ENCODE peak calls at places on chromosomes 12 and 14, in eight cellular contexts. One of them, this sample, is unnamed.
A peak's percentile ranks its signal among the peaks of the same experiment; 100 is the strongest.

GRCh38 chr12:88947486-88948043 is 367.3 kb upstream of the KITLG start:
- DNase-seq in anterior cingulate cortex: no peak
- DNase-seq in Daoy: no peak
- DNase-seq in OCI-LY7: no peak
- DNase-seq in BJ: no peak
- DNase-seq in substantia nigra: no peak
- DNase-seq in 8988T: no peak
- DNase-seq in stimulated activated CD4-positive, alpha-beta T cell treated with anti-CD3 and anti-CD28 coated beads, Interleukin-2, amount 100 ng/mL, for 48 hours: no peak
- DNase-seq in this sample: no peak

GRCh38 chr14:87628129-87628528 is 364.9 kb downstream of the GALC start:
- DNase-seq in anterior cingulate cortex: no peak
- DNase-seq in Daoy: peak; percentile 70
- DNase-seq in OCI-LY7: no peak
- DNase-seq in BJ: peak; percentile 52
- DNase-seq in substantia nigra: no peak
- DNase-seq in 8988T: no peak
- DNase-seq in stimulated activated CD4-positive, alpha-beta T cell treated with anti-CD3 and anti-CD28 coated beads, Interleukin-2, amount 100 ng/mL, for 48 hours: no peak
- DNase-seq in this sample: no peak

GRCh38 chr12:115205755-115206308 is 521.9 kb upstream of the TBX3 start:
- DNase-seq in anterior cingulate cortex: no peak
- DNase-seq in Daoy: no peak
- DNase-seq in OCI-LY7: no peak
- DNase-seq in BJ: no peak
- DNase-seq in substantia nigra: no peak
- DNase-seq in 8988T: no peak
- DNase-seq in stimulated activated CD4-positive, alpha-beta T cell treated with anti-CD3 and anti-CD28 coated beads, Interleukin-2, amount 100 ng/mL, for 48 hours: no peak
- DNase-seq in this sample: no peak

GRCh38 chr12:131194166-131194565 is 240.5 kb downstream of the ADGRD1 start:
- DNase-seq in anterior cingulate cortex: no peak
- DNase-seq in Daoy: no peak
- DNase-seq in OCI-LY7: peak; percentile 34
- DNase-seq in BJ: no peak
- DNase-seq in substantia nigra: no peak
- DNase-seq in 8988T: no peak
- DNase-seq in stimulated activated CD4-positive, alpha-beta T cell treated with anti-CD3 and anti-CD28 coated beads, Interleukin-2, amount 100 ng/mL, for 48 hours: no peak
- DNase-seq in this sample: no peak

GRCh38 chr12:18552829-18553228 is 185.0 kb downstream of the PLCZ1 start:
- DNase-seq in anterior cingulate cortex: no peak
- DNase-seq in Daoy: no peak
- DNase-seq in OCI-LY7: no peak
- DNase-seq in BJ: no peak
- DNase-seq in substantia nigra: no peak
- DNase-seq in 8988T: no peak
- DNase-seq in stimulated activated CD4-positive, alpha-beta T cell treated with anti-CD3 and anti-CD28 coated beads, Interleukin-2, amount 100 ng/mL, for 48 hours: no peak
- DNase-seq in this sample: no peak

GRCh38 chr12:124764870-124765570 is 98.6 kb downstream of the SCARB1 start:
- DNase-seq in anterior cingulate cortex: no peak
- DNase-seq in Daoy: peak; percentile 75
- DNase-seq in OCI-LY7: no peak
- DNase-seq in BJ: peak; percentile 97
- DNase-seq in substantia nigra: no peak
- DNase-seq in 8988T: no peak
- DNase-seq in stimulated activated CD4-positive, alpha-beta T cell treated with anti-CD3 and anti-CD28 coated beads, Interleukin-2, amount 100 ng/mL, for 48 hours: no peak
- DNase-seq in this sample: no peak

GRCh38 chr12:70788774-70789173 is 131.8 kb downstream of the PTPRR start:
- DNase-seq in anterior cingulate cortex: no peak
- DNase-seq in Daoy: no peak
- DNase-seq in OCI-LY7: no peak
- DNase-seq in BJ: no peak
- DNase-seq in substantia nigra: no peak
- DNase-seq in 8988T: no peak
- DNase-seq in stimulated activated CD4-positive, alpha-beta T cell treated with anti-CD3 and anti-CD28 coated beads, Interleukin-2, amount 100 ng/mL, for 48 hours: no peak
- DNase-seq in this sample: no peak

GRCh38 chr12:108306014-108306501 is 33.1 kb downstream of the CMKLR1 start:
- DNase-seq in anterior cingulate cortex: no peak
- DNase-seq in Daoy: peak; percentile 92
- DNase-seq in OCI-LY7: no peak
- DNase-seq in BJ: no peak
- DNase-seq in substantia nigra: no peak
- DNase-seq in 8988T: no peak
- DNase-seq in stimulated activated CD4-positive, alpha-beta T cell treated with anti-CD3 and anti-CD28 coated beads, Interleukin-2, amount 100 ng/mL, for 48 hours: no peak
- DNase-seq in this sample: no peak

GRCh38 chr12:10052111-10052913 is 21.8 kb downstream of the CLEC9A start:
- DNase-seq in anterior cingulate cortex: no peak
- DNase-seq in Daoy: no peak
- DNase-seq in OCI-LY7: no peak
- DNase-seq in BJ: no peak
- DNase-seq in substantia nigra: no peak
- DNase-seq in 8988T: no peak
- DNase-seq in stimulated activated CD4-positive, alpha-beta T cell treated with anti-CD3 and anti-CD28 coated beads, Interleukin-2, amount 100 ng/mL, for 48 hours: no peak
- DNase-seq in this sample: no peak

GRCh38 chr14:55361190-55361589 is 50.4 kb downstream of the ATG14 start:
- DNase-seq in anterior cingulate cortex: no peak
- DNase-seq in Daoy: no peak
- DNase-seq in OCI-LY7: no peak
- DNase-seq in BJ: no peak
- DNase-seq in substantia nigra: no peak
- DNase-seq in 8988T: no peak
- DNase-seq in stimulated activated CD4-positive, alpha-beta T cell treated with anti-CD3 and anti-CD28 coated beads, Interleukin-2, amount 100 ng/mL, for 48 hours: no peak
- DNase-seq in this sample: no peak

GRCh38 chr12:68065687-68066086 is 76.4 kb downstream of the IFNG-AS1 start:
- DNase-seq in anterior cingulate cortex: no peak
- DNase-seq in Daoy: no peak
- DNase-seq in OCI-LY7: peak; percentile 18
- DNase-seq in BJ: no peak
- DNase-seq in substantia nigra: no peak
- DNase-seq in 8988T: no peak
- DNase-seq in stimulated activated CD4-positive, alpha-beta T cell treated with anti-CD3 and anti-CD28 coated beads, Interleukin-2, amount 100 ng/mL, for 48 hours: no peak
- DNase-seq in this sample: no peak

GRCh38 chr12:49912846-49913245 is 9.1 kb upstream of the FAIM2 start:
- DNase-seq in anterior cingulate cortex: no peak
- DNase-seq in Daoy: no peak
- DNase-seq in OCI-LY7: no peak
- DNase-seq in BJ: no peak
- DNase-seq in substantia nigra: no peak
- DNase-seq in 8988T: no peak
- DNase-seq in stimulated activated CD4-positive, alpha-beta T cell treated with anti-CD3 and anti-CD28 coated beads, Interleukin-2, amount 100 ng/mL, for 48 hours: no peak
- DNase-seq in this sample: no peak

GRCh38 chr12:57135487-57135886 is 7.2 kb downstream of the LRP1 start:
- DNase-seq in anterior cingulate cortex: no peak
- DNase-seq in Daoy: no peak
- DNase-seq in OCI-LY7: no peak
- DNase-seq in BJ: no peak
- DNase-seq in substantia nigra: no peak
- DNase-seq in 8988T: no peak
- DNase-seq in stimulated activated CD4-positive, alpha-beta T cell treated with anti-CD3 and anti-CD28 coated beads, Interleukin-2, amount 100 ng/mL, for 48 hours: no peak
- DNase-seq in this sample: no peak

GRCh38 chr12:105508096-105508495 is 177.6 kb downstream of the C12orf75 start:
- DNase-seq in anterior cingulate cortex: no peak
- DNase-seq in Daoy: no peak
- DNase-seq in OCI-LY7: no peak
- DNase-seq in BJ: no peak
- DNase-seq in substantia nigra: no peak
- DNase-seq in 8988T: no peak
- DNase-seq in stimulated activated CD4-positive, alpha-beta T cell treated with anti-CD3 and anti-CD28 coated beads, Interleukin-2, amount 100 ng/mL, for 48 hours: no peak
- DNase-seq in this sample: no peak

GRCh38 chr14:72830356-72830755 is 63.5 kb downstream of the DPF3 start:
- DNase-seq in anterior cingulate cortex: no peak
- DNase-seq in Daoy: no peak
- DNase-seq in OCI-LY7: no peak
- DNase-seq in BJ: no peak
- DNase-seq in substantia nigra: no peak
- DNase-seq in 8988T: no peak
- DNase-seq in stimulated activated CD4-positive, alpha-beta T cell treated with anti-CD3 and anti-CD28 coated beads, Interleukin-2, amount 100 ng/mL, for 48 hours: no peak
- DNase-seq in this sample: no peak

GRCh38 chr12:49129332-49130150 is 1.7 kb downstream of the TUBA1B start:
- DNase-seq in anterior cingulate cortex: no peak
- DNase-seq in Daoy: no peak
- DNase-seq in OCI-LY7: no peak
- DNase-seq in BJ: no peak
- DNase-seq in substantia nigra: no peak
- DNase-seq in 8988T: no peak
- DNase-seq in stimulated activated CD4-positive, alpha-beta T cell treated with anti-CD3 and anti-CD28 coated beads, Interleukin-2, amount 100 ng/mL, for 48 hours: no peak
- DNase-seq in this sample: no peak

GRCh38 chr14:104499784-104500496 is 79.6 kb upstream of the C14orf180 start:
- DNase-seq in anterior cingulate cortex: no peak
- DNase-seq in Daoy: no peak
- DNase-seq in OCI-LY7: no peak
- DNase-seq in BJ: no peak
- DNase-seq in substantia nigra: no peak
- DNase-seq in 8988T: no peak
- DNase-seq in stimulated activated CD4-positive, alpha-beta T cell treated with anti-CD3 and anti-CD28 coated beads, Interleukin-2, amount 100 ng/mL, for 48 hours: no peak
- DNase-seq in this sample: no peak

GRCh38 chr12:105423921-105424320 is 93.4 kb downstream of the C12orf75 start:
- DNase-seq in anterior cingulate cortex: no peak
- DNase-seq in Daoy: no peak
- DNase-seq in OCI-LY7: no peak
- DNase-seq in BJ: no peak
- DNase-seq in substantia nigra: no peak
- DNase-seq in 8988T: no peak
- DNase-seq in stimulated activated CD4-positive, alpha-beta T cell treated with anti-CD3 and anti-CD28 coated beads, Interleukin-2, amount 100 ng/mL, for 48 hours: no peak
- DNase-seq in this sample: no peak

GRCh38 chr12:109385339-109386078 is 37.8 kb downstream of the MYO1H start:
- DNase-seq in anterior cingulate cortex: peak; percentile 4
- DNase-seq in Daoy: peak; percentile 21
- DNase-seq in OCI-LY7: peak; percentile 61
- DNase-seq in BJ: peak; percentile 27
- DNase-seq in substantia nigra: no peak
- DNase-seq in 8988T: no peak
- DNase-seq in stimulated activated CD4-positive, alpha-beta T cell treated with anti-CD3 and anti-CD28 coated beads, Interleukin-2, amount 100 ng/mL, for 48 hours: no peak
- DNase-seq in this sample: no peak

GRCh38 chr14:100293497-100294212 is 12.6 kb downstream of the SLC25A29 start:
- DNase-seq in anterior cingulate cortex: no peak
- DNase-seq in Daoy: no peak
- DNase-seq in OCI-LY7: no peak
- DNase-seq in BJ: no peak
- DNase-seq in substantia nigra: no peak
- DNase-seq in 8988T: no peak
- DNase-seq in stimulated activated CD4-positive, alpha-beta T cell treated with anti-CD3 and anti-CD28 coated beads, Interleukin-2, amount 100 ng/mL, for 48 hours: no peak
- DNase-seq in this sample: no peak

GRCh38 chr14:102086346-102086971 is 385 bp downstream of the HSP90AA1 start:
- DNase-seq in anterior cingulate cortex: peak; percentile 66
- DNase-seq in Daoy: peak; percentile 73
- DNase-seq in OCI-LY7: peak; percentile 70
- DNase-seq in BJ: no peak
- DNase-seq in substantia nigra: no peak
- DNase-seq in 8988T: no peak
- DNase-seq in stimulated activated CD4-positive, alpha-beta T cell treated with anti-CD3 and anti-CD28 coated beads, Interleukin-2, amount 100 ng/mL, for 48 hours: peak; percentile 48
- DNase-seq in this sample: peak; percentile 44

GRCh38 chr12:90076851-90077319 is 368.2 kb upstream of the ATP2B1 start:
- DNase-seq in anterior cingulate cortex: no peak
- DNase-seq in Daoy: no peak
- DNase-seq in OCI-LY7: peak; percentile 82
- DNase-seq in BJ: no peak
- DNase-seq in substantia nigra: no peak
- DNase-seq in 8988T: no peak
- DNase-seq in stimulated activated CD4-positive, alpha-beta T cell treated with anti-CD3 and anti-CD28 coated beads, Interleukin-2, amount 100 ng/mL, for 48 hours: no peak
- DNase-seq in this sample: no peak

GRCh38 chr14:37168721-37169120 is 3.7 kb downstream of the SLC25A21 start:
- DNase-seq in anterior cingulate cortex: no peak
- DNase-seq in Daoy: peak; percentile 56
- DNase-seq in OCI-LY7: no peak
- DNase-seq in BJ: no peak
- DNase-seq in substantia nigra: no peak
- DNase-seq in 8988T: no peak
- DNase-seq in stimulated activated CD4-positive, alpha-beta T cell treated with anti-CD3 and anti-CD28 coated beads, Interleukin-2, amount 100 ng/mL, for 48 hours: no peak
- DNase-seq in this sample: no peak

GRCh38 chr12:40646456-40646855 is 45.8 kb upstream of the CNTN1 start:
- DNase-seq in anterior cingulate cortex: no peak
- DNase-seq in Daoy: no peak
- DNase-seq in OCI-LY7: no peak
- DNase-seq in BJ: no peak
- DNase-seq in substantia nigra: no peak
- DNase-seq in 8988T: no peak
- DNase-seq in stimulated activated CD4-positive, alpha-beta T cell treated with anti-CD3 and anti-CD28 coated beads, Interleukin-2, amount 100 ng/mL, for 48 hours: no peak
- DNase-seq in this sample: no peak

GRCh38 chr12:3520168-3520567 is 29.2 kb downstream of the PRMT8 start:
- DNase-seq in anterior cingulate cortex: no peak
- DNase-seq in Daoy: no peak
- DNase-seq in OCI-LY7: no peak
- DNase-seq in BJ: no peak
- DNase-seq in substantia nigra: no peak
- DNase-seq in 8988T: no peak
- DNase-seq in stimulated activated CD4-positive, alpha-beta T cell treated with anti-CD3 and anti-CD28 coated beads, Interleukin-2, amount 100 ng/mL, for 48 hours: no peak
- DNase-seq in this sample: no peak

GRCh38 chr14:81400202-81400678 is at the start of gene STON2:
- DNase-seq in anterior cingulate cortex: no peak
- DNase-seq in Daoy: peak; percentile 92
- DNase-seq in OCI-LY7: no peak
- DNase-seq in BJ: no peak
- DNase-seq in substantia nigra: no peak
- DNase-seq in 8988T: no peak
- DNase-seq in stimulated activated CD4-positive, alpha-beta T cell treated with anti-CD3 and anti-CD28 coated beads, Interleukin-2, amount 100 ng/mL, for 48 hours: peak; percentile 4
- DNase-seq in this sample: no peak

GRCh38 chr12:647039-647712 is 16.1 kb downstream of the NINJ2 start:
- DNase-seq in anterior cingulate cortex: no peak
- DNase-seq in Daoy: no peak
- DNase-seq in OCI-LY7: no peak
- DNase-seq in BJ: no peak
- DNase-seq in substantia nigra: no peak
- DNase-seq in 8988T: no peak
- DNase-seq in stimulated activated CD4-positive, alpha-beta T cell treated with anti-CD3 and anti-CD28 coated beads, Interleukin-2, amount 100 ng/mL, for 48 hours: no peak
- DNase-seq in this sample: no peak

GRCh38 chr14:103696466-103697071 is 18.7 kb downstream of the XRCC3 start:
- DNase-seq in anterior cingulate cortex: no peak
- DNase-seq in Daoy: no peak
- DNase-seq in OCI-LY7: peak; percentile 36
- DNase-seq in BJ: no peak
- DNase-seq in substantia nigra: no peak
- DNase-seq in 8988T: no peak
- DNase-seq in stimulated activated CD4-positive, alpha-beta T cell treated with anti-CD3 and anti-CD28 coated beads, Interleukin-2, amount 100 ng/mL, for 48 hours: no peak
- DNase-seq in this sample: no peak

GRCh38 chr12:29054790-29055663 is 94.1 kb upstream of the FAR2 start:
- DNase-seq in anterior cingulate cortex: no peak
- DNase-seq in Daoy: no peak
- DNase-seq in OCI-LY7: no peak
- DNase-seq in BJ: no peak
- DNase-seq in substantia nigra: no peak
- DNase-seq in 8988T: no peak
- DNase-seq in stimulated activated CD4-positive, alpha-beta T cell treated with anti-CD3 and anti-CD28 coated beads, Interleukin-2, amount 100 ng/mL, for 48 hours: no peak
- DNase-seq in this sample: no peak

GRCh38 chr14:32330356-32331226 is 1.5 kb downstream of the AKAP6 start:
- DNase-seq in anterior cingulate cortex: no peak
- DNase-seq in Daoy: no peak
- DNase-seq in OCI-LY7: no peak
- DNase-seq in BJ: no peak
- DNase-seq in substantia nigra: no peak
- DNase-seq in 8988T: no peak
- DNase-seq in stimulated activated CD4-positive, alpha-beta T cell treated with anti-CD3 and anti-CD28 coated beads, Interleukin-2, amount 100 ng/mL, for 48 hours: no peak
- DNase-seq in this sample: no peak

GRCh38 chr14:77909911-77910310 is 110.0 kb downstream of the ADCK1 start:
- DNase-seq in anterior cingulate cortex: peak; percentile 5
- DNase-seq in Daoy: no peak
- DNase-seq in OCI-LY7: no peak
- DNase-seq in BJ: no peak
- DNase-seq in substantia nigra: no peak
- DNase-seq in 8988T: no peak
- DNase-seq in stimulated activated CD4-positive, alpha-beta T cell treated with anti-CD3 and anti-CD28 coated beads, Interleukin-2, amount 100 ng/mL, for 48 hours: no peak
- DNase-seq in this sample: no peak

This sample was measured in head of caudate nucleus.